ENCODE peak calls at places on chromosomes 2 and 18, in seven cellular contexts. N, X, P, S, B, R and H are unnamed samples.

GRCh38 chr2:20188851-20189250 is 36.1 kb downstream of the SDC1 start:
- DNase-seq in X (no peak), R (no peak), S (no peak), N (no peak), P (no peak), B (no peak), H (no peak)

GRCh38 chr18:7038330-7038846 is 79.2 kb downstream of the LAMA1 start:
- DNase-seq in B (peak; percentile 88), P (peak; percentile 62), X (peak; percentile 55), S (peak; percentile 99), R (peak; percentile 100), N (peak; percentile 100), H (no peak)

GRCh38 chr2:216031960-216032689 is 18.8 kb upstream of the MREG start:
- DNase-seq in B (peak; percentile 87), R (peak; percentile 35), N (peak; percentile 75), S (peak; percentile 65), X (no peak), P (no peak), H (peak; percentile 73)

GRCh38 chr18:75211721-75212625 is 1.4 kb downstream of the TSHZ1 start:
- DNase-seq in B (peak; percentile 58), R (peak; percentile 43), X (peak; percentile 9), N (peak; percentile 62), S (peak; percentile 25), P (peak; percentile 50), H (no peak)

GRCh38 chr2:106886916-106887758 is 1.2 kb upstream of the ST6GAL2 start:
- DNase-seq in N (peak; percentile 31), X (no peak), R (peak; percentile 28), S (peak; percentile 47), P (peak; percentile 30), B (peak; percentile 41), H (no peak)

GRCh38 chr2:159098374-159098773 is 129.9 kb downstream of the TANC1 start:
- DNase-seq in R (no peak), N (no peak), X (no peak), P (no peak), B (no peak), S (no peak), H (no peak)

GRCh38 chr2:65311049-65311448 is 83.4 kb downstream of the ACTR2 start:
- DNase-seq in X (no peak), N (no peak), P (no peak), B (no peak), S (no peak), R (no peak), H (no peak)

GRCh38 chr2:89837962-89838625 is 1146.6 kb downstream of the RPIA start:
- DNase-seq in S (peak; percentile 46), R (no peak), P (no peak), B (peak; percentile 32), N (peak; percentile 25), X (no peak), H (no peak)

GRCh38 chr2:163778045-163778753 is 42.4 kb upstream of the FIGN start:
- DNase-seq in N (peak; percentile 95), X (no peak), B (peak; percentile 93), P (no peak), R (peak; percentile 88), S (peak; percentile 86), H (no peak)

GRCh38 chr2:149613712-149614111 is 26.1 kb upstream of the MMADHC start:
- DNase-seq in P (no peak), B (peak; percentile 66), R (no peak), N (peak; percentile 78), S (no peak), X (no peak), H (no peak)

GRCh38 chr18:79519751-79520472 is 124.2 kb downstream of the NFATC1 start:
- DNase-seq in P (no peak), S (no peak), B (no peak), X (no peak), R (peak; percentile 39), N (no peak), H (no peak)

GRCh38 chr18:48445540-48445939 is 36.4 kb upstream of the ZBTB7C start:
- DNase-seq in N (peak; percentile 95), X (peak; percentile 74), P (peak; percentile 64), B (peak; percentile 74), S (peak; percentile 90), R (peak; percentile 92), H (peak; percentile 33)

GRCh38 chr2:39989888-39990287 is 210.8 kb upstream of the THUMPD2 start:
- DNase-seq in B (no peak), P (no peak), R (no peak), X (no peak), S (peak; percentile 7), N (no peak), H (no peak)

GRCh38 chr18:67300498-67300897 is 216.0 kb downstream of the DSEL start:
- DNase-seq in B (no peak), N (peak; percentile 12), R (no peak), S (peak; percentile 13), P (no peak), X (no peak), H (no peak)

GRCh38 chr18:11387880-11388279 is 221.5 kb upstream of the SLC35G4 start:
- DNase-seq in B (no peak), R (peak; percentile 63), P (peak; percentile 63), X (no peak), N (peak; percentile 63), S (peak; percentile 0), H (peak; percentile 8)

GRCh38 chr2:238874330-238875050 is 26.6 kb downstream of the TWIST2 start:
- DNase-seq in B (no peak), N (no peak), R (no peak), S (no peak), P (no peak), X (no peak), H (no peak)

GRCh38 chr2:168796583-168797285 is 5.7 kb upstream of the NOSTRIN start:
- DNase-seq in X (no peak), P (no peak), S (no peak), B (no peak), N (peak; percentile 58), R (peak; percentile 59), H (no peak)

DNA sequence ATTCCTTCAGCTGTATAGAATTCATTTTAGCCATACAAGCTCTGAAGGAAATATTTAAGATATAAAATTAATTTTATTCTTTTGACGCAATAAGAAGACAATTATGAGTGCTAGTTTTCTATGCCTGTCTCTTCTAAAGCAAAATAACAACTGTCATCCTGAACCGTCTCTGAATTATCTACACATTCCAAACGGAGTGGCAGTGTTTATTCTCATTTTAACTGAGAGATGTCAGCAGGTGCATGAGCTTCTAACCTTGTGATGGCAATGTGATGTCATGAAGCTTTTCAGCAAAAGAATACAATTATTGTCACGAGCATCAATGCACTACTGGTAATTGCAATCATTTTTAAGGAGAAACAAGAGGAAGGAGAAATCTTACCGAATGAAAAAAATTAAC is 274.8 kb downstream of the SPAG16 start:
- DNase-seq in S (no peak), X (no peak), R (no peak), N (no peak), P (no peak), B (no peak), H (no peak)
- TF ChIP-seq CTCF in S (no peak), X (no peak), R (no peak), N (no peak), P (no peak), B (no peak), H (no peak)

GRCh38 chr2:109129921-109130725 is 1.1 kb downstream of the SH3RF3 start:
- DNase-seq in S (no peak), X (peak; percentile 45), P (no peak), R (peak; percentile 24), B (peak; percentile 41), N (peak; percentile 23), H (no peak)

GRCh38 chr2:109133746-109134145 is 4.7 kb downstream of the SH3RF3 start:
- DNase-seq in B (no peak), P (no peak), X (no peak), N (no peak), S (no peak), R (no peak), H (no peak)

GRCh38 chr2:109132626-109133025 is 3.6 kb downstream of the SH3RF3 start:
- DNase-seq in P (no peak), S (no peak), R (no peak), B (no peak), X (no peak), N (no peak), H (no peak)

GRCh38 chr2:109130726-109130995 is 1.7 kb downstream of the SH3RF3 start:
- DNase-seq in B (no peak), N (no peak), S (no peak), X (no peak), P (no peak), R (no peak), H (no peak)

DNA sequence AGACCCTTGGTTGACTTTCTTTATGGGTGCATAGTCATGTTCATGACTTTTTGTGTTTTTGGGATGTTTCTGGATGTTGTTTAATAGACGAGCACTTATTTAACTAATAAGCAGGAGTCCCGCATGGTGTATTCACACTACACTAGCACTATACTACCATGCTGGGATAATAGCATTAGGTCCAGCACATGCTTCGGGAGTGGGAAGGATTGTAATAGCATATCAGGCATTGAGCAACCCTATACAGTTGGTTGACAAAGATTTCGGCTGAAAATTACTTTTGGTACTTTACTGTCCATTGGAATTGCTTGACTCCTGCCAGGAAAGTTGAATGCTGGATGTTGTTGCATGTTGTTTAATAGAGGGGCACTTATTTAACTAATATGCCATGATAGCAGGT is 2.8 kb downstream of the SH3RF3 start:
- DNase-seq in R (peak; percentile 18), X (no peak), B (no peak), N (no peak), S (no peak), P (no peak), H (no peak)
- H3K4me3 ChIP-seq in R (no peak overlapping the region), X (no peak overlapping the region), B (no peak overlapping the region), N (no peak overlapping the region), S (no peak overlapping the region), P (peak overlapping the region; percentile 85), H (no peak overlapping the region)

GRCh38 chr18:56353676-56354260 is 284.6 kb downstream of the TXNL1 start:
- DNase-seq in X (no peak), B (no peak), N (no peak), P (no peak), R (no peak), S (no peak), H (no peak)

GRCh38 chr18:56358608-56359007 is 279.8 kb downstream of the TXNL1 start:
- DNase-seq in P (no peak), N (no peak), R (no peak), S (peak; percentile 37), X (no peak), B (no peak), H (no peak)
- TF ChIP-seq CTCF in P (peak; percentile 27), N (no peak), R (no peak), S (peak; percentile 37), X (peak; percentile 22), B (no peak), H (no peak)

GRCh38 chr18:23493654-23494053 is 9.7 kb upstream of the RMC1 start:
- DNase-seq in N (no peak), R (no peak), B (no peak), X (no peak), S (no peak), P (no peak), H (no peak)

GRCh38 chr18:23485386-23485785 is 17.9 kb upstream of the RMC1 start:
- DNase-seq in S (no peak), B (no peak), P (no peak), X (no peak), R (no peak), N (no peak), H (no peak)

GRCh38 chr18:23484783-23485182 is 18.5 kb upstream of the RMC1 start:
- DNase-seq in X (no peak), N (no peak), S (no peak), R (no peak), B (no peak), P (no peak), H (no peak)

GRCh38 chr18:23487738-23488625 is 15.3 kb upstream of the RMC1 start:
- DNase-seq in S (peak; percentile 52), X (peak; percentile 80), R (peak; percentile 22), P (no peak), B (peak; percentile 7), N (peak; percentile 31), H (peak; percentile 49)
- H3K4me3 ChIP-seq in S (no peak overlapping the region), X (peak overlapping the region; percentile 43), R (no peak overlapping the region), P (no peak overlapping the region), B (no peak overlapping the region), N (peak overlapping the region; percentile 35), H (peak overlapping the region; percentile 24)